ENCODE peak calls at places on chromosomes 16 and 17, in eight cellular contexts. A, T, N, Z, P, K, C and L are unnamed samples.

GRCh38 chr16:74224828-74225227 is 71.8 kb upstream of the PSMD7 start:
- DNase-seq in A (peak), T (no peak), N (no peak), Z (no peak), P (no peak), K (no peak), C (no peak), L (no peak)

GRCh38 chr17:81400154-81400938 is 5.1 kb downstream of the BAHCC1 start:
- DNase-seq in A (peak), T (no peak), N (no peak), Z (no peak), P (no peak), K (no peak), C (peak), L (no peak)

GRCh38 chr16:61460020-61460419 is 576.2 kb downstream of the CDH8 start:
- DNase-seq in A (no peak), T (no peak), N (no peak), Z (no peak), P (no peak), K (no peak), C (no peak), L (no peak)

GRCh38 chr17:47208744-47209488 is at the start of gene MYL4:
- DNase-seq in A (no peak), T (no peak), N (no peak), Z (no peak), P (no peak), K (no peak), C (no peak), L (no peak)

GRCh38 chr16:13992976-13993375 is 73.0 kb downstream of the ERCC4 start:
- DNase-seq in A (no peak), T (no peak), N (no peak), Z (no peak), P (no peak), K (no peak), C (no peak), L (no peak)

GRCh38 chr16:82439678-82440293 is 187.0 kb upstream of the CDH13 start:
- DNase-seq in A (peak), T (no peak), N (no peak), Z (no peak), P (no peak), K (peak), C (no peak), L (no peak)

GRCh38 chr17:50283714-50284432 is 9.6 kb downstream of the TMEM92 start:
- DNase-seq in A (no peak), T (no peak), N (no peak), Z (no peak), P (no peak), K (no peak), C (no peak), L (no peak)

GRCh38 chr17:36057900-36058299 is 6.2 kb upstream of the CCL18 start:
- DNase-seq in A (no peak), T (no peak), N (no peak), Z (no peak), P (no peak), K (no peak), C (no peak), L (no peak)

GRCh38 chr17:80791758-80792284 is 199.8 kb upstream of the CHMP6 start:
- DNase-seq in A (peak), T (no peak), N (no peak), Z (no peak), P (no peak), K (no peak), C (peak), L (no peak)